ENCODE peak calls at places on chromosomes 11 and 22, in seven cellular contexts. One of them, this sample, is unnamed.

GRCh38 chr11:101323997-101324396 is 194.4 kb upstream of the PGR start:
- DNase-seq in breast epithelium: no peak
- DNase-seq in right cardiac atrium: no peak
- DNase-seq in tibial nerve: no peak
- DNase-seq in Panc1: no peak
- DNase-seq in heart right ventricle: no peak
- DNase-seq in Peyer's patch: no peak
- DNase-seq in this sample: no peak

GRCh38 chr11:15406952-15407351 is 292.2 kb downstream of the INSC start:
- DNase-seq in breast epithelium: no peak
- DNase-seq in right cardiac atrium: no peak
- DNase-seq in tibial nerve: no peak
- DNase-seq in Panc1: no peak
- DNase-seq in heart right ventricle: no peak
- DNase-seq in Peyer's patch: no peak
- DNase-seq in this sample: no peak

GRCh38 chr11:103877221-103877620 is 159.2 kb upstream of the DDI1 start:
- DNase-seq in breast epithelium: no peak
- DNase-seq in right cardiac atrium: no peak
- DNase-seq in tibial nerve: no peak
- DNase-seq in Panc1: no peak
- DNase-seq in heart right ventricle: no peak
- DNase-seq in Peyer's patch: no peak
- DNase-seq in this sample: peak; percentile 16

GRCh38 chr11:62577046-62577708 is 3.5 kb upstream of the EEF1G start:
- DNase-seq in breast epithelium: no peak
- DNase-seq in right cardiac atrium: no peak
- DNase-seq in tibial nerve: no peak
- DNase-seq in Panc1: no peak
- DNase-seq in heart right ventricle: peak; percentile 83
- DNase-seq in Peyer's patch: no peak
- DNase-seq in this sample: peak; percentile 26

GRCh38 chr22:31083923-31084810 is 3.0 kb downstream of the SMTN start:
- DNase-seq in breast epithelium: no peak
- DNase-seq in right cardiac atrium: no peak
- DNase-seq in tibial nerve: no peak
- DNase-seq in Panc1: no peak
- DNase-seq in heart right ventricle: no peak
- DNase-seq in Peyer's patch: no peak
- DNase-seq in this sample: no peak

GRCh38 chr22:22060200-22061084 is 77.9 kb upstream of the TOP3B start:
- DNase-seq in breast epithelium: no peak
- DNase-seq in right cardiac atrium: peak; percentile 77
- DNase-seq in tibial nerve: peak; percentile 53
- DNase-seq in Panc1: peak; percentile 24
- DNase-seq in heart right ventricle: peak; percentile 27
- DNase-seq in Peyer's patch: peak; percentile 70
- DNase-seq in this sample: peak; percentile 24

GRCh38 chr11:95924414-95924760 is 480 bp upstream of the MTMR2 start:
- DNase-seq in breast epithelium: no peak
- DNase-seq in right cardiac atrium: no peak
- DNase-seq in tibial nerve: no peak
- DNase-seq in Panc1: no peak
- DNase-seq in heart right ventricle: no peak
- DNase-seq in Peyer's patch: no peak
- DNase-seq in this sample: peak; percentile 48

GRCh38 chr22:29901354-29901753 is 18.4 kb downstream of the MTMR3 start:
- DNase-seq in breast epithelium: no peak
- DNase-seq in right cardiac atrium: no peak
- DNase-seq in tibial nerve: no peak
- DNase-seq in Panc1: no peak
- DNase-seq in heart right ventricle: no peak
- DNase-seq in Peyer's patch: no peak
- DNase-seq in this sample: no peak

GRCh38 chr11:14809466-14809865 is 82.6 kb downstream of the CYP2R1 start:
- DNase-seq in breast epithelium: no peak
- DNase-seq in right cardiac atrium: no peak
- DNase-seq in tibial nerve: no peak
- DNase-seq in Panc1: no peak
- DNase-seq in heart right ventricle: no peak
- DNase-seq in Peyer's patch: no peak
- DNase-seq in this sample: peak; percentile 34

GRCh38 chr11:114340311-114341131 is 44.3 kb downstream of the NNMT start:
- DNase-seq in breast epithelium: no peak
- DNase-seq in right cardiac atrium: peak; percentile 69
- DNase-seq in tibial nerve: peak; percentile 50
- DNase-seq in Panc1: peak; percentile 43
- DNase-seq in heart right ventricle: peak; percentile 31
- DNase-seq in Peyer's patch: peak; percentile 71
- DNase-seq in this sample: peak; percentile 82

GRCh38 chr11:122202161-122202950 is 86.3 kb upstream of the BLID start:
- DNase-seq in breast epithelium: no peak
- DNase-seq in right cardiac atrium: peak; percentile 68
- DNase-seq in tibial nerve: no peak
- DNase-seq in Panc1: no peak
- DNase-seq in heart right ventricle: no peak
- DNase-seq in Peyer's patch: no peak
- DNase-seq in this sample: peak; percentile 83

GRCh38 chr22:50305658-50306566 is 1.5 kb downstream of the PLXNB2 start:
- DNase-seq in breast epithelium: peak; percentile 94
- DNase-seq in right cardiac atrium: peak; percentile 92
- DNase-seq in tibial nerve: peak; percentile 59
- DNase-seq in Panc1: peak; percentile 12
- DNase-seq in heart right ventricle: peak; percentile 88
- DNase-seq in Peyer's patch: peak; percentile 90
- DNase-seq in this sample: peak; percentile 95

GRCh38 chr22:47928626-47929025 is 1166.2 kb downstream of the TBC1D22A start:
- DNase-seq in breast epithelium: no peak
- DNase-seq in right cardiac atrium: no peak
- DNase-seq in tibial nerve: no peak
- DNase-seq in Panc1: no peak
- DNase-seq in heart right ventricle: no peak
- DNase-seq in Peyer's patch: no peak
- DNase-seq in this sample: no peak

GRCh38 chr11:115760528-115760837 is 256.3 kb upstream of the CADM1 start:
- DNase-seq in breast epithelium: no peak
- DNase-seq in right cardiac atrium: no peak
- DNase-seq in tibial nerve: no peak
- DNase-seq in Panc1: no peak
- DNase-seq in heart right ventricle: no peak
- DNase-seq in Peyer's patch: no peak
- DNase-seq in this sample: no peak
- H3K4me3 ChIP-seq in breast epithelium: peak overlapping the region; percentile 79
- H3K4me3 ChIP-seq in right cardiac atrium: peak overlapping the region; percentile 66
- H3K4me3 ChIP-seq in tibial nerve: peak overlapping the region; percentile 78
- H3K4me3 ChIP-seq in Panc1: no peak overlapping the region
- H3K4me3 ChIP-seq in heart right ventricle: peak overlapping the region; percentile 87
- H3K4me3 ChIP-seq in Peyer's patch: peak overlapping the region; percentile 55
- H3K4me3 ChIP-seq in this sample: peak overlapping the region; percentile 53

GRCh38 chr11:81596709-81597108 is 1137.0 kb downstream of the FAM181B start:
- DNase-seq in breast epithelium: no peak
- DNase-seq in right cardiac atrium: no peak
- DNase-seq in tibial nerve: no peak
- DNase-seq in Panc1: no peak
- DNase-seq in heart right ventricle: no peak
- DNase-seq in Peyer's patch: no peak
- DNase-seq in this sample: no peak
- H3K4me3 ChIP-seq in breast epithelium: no peak overlapping the region
- H3K4me3 ChIP-seq in right cardiac atrium: no peak overlapping the region
- H3K4me3 ChIP-seq in tibial nerve: no peak overlapping the region
- H3K4me3 ChIP-seq in Panc1: no peak overlapping the region
- H3K4me3 ChIP-seq in heart right ventricle: no peak overlapping the region
- H3K4me3 ChIP-seq in Peyer's patch: no peak overlapping the region
- H3K4me3 ChIP-seq in this sample: no peak overlapping the region

GRCh38 chr22:25492162-25492561 is 72.3 kb upstream of the GRK3 start:
- DNase-seq in breast epithelium: no peak
- DNase-seq in right cardiac atrium: no peak
- DNase-seq in tibial nerve: no peak
- DNase-seq in Panc1: no peak
- DNase-seq in heart right ventricle: no peak
- DNase-seq in Peyer's patch: no peak
- DNase-seq in this sample: no peak
- H3K4me3 ChIP-seq in breast epithelium: no peak overlapping the region
- H3K4me3 ChIP-seq in right cardiac atrium: no peak overlapping the region
- H3K4me3 ChIP-seq in tibial nerve: no peak overlapping the region
- H3K4me3 ChIP-seq in Panc1: no peak overlapping the region
- H3K4me3 ChIP-seq in heart right ventricle: no peak overlapping the region
- H3K4me3 ChIP-seq in Peyer's patch: no peak overlapping the region
- H3K4me3 ChIP-seq in this sample: no peak overlapping the region

DNA sequence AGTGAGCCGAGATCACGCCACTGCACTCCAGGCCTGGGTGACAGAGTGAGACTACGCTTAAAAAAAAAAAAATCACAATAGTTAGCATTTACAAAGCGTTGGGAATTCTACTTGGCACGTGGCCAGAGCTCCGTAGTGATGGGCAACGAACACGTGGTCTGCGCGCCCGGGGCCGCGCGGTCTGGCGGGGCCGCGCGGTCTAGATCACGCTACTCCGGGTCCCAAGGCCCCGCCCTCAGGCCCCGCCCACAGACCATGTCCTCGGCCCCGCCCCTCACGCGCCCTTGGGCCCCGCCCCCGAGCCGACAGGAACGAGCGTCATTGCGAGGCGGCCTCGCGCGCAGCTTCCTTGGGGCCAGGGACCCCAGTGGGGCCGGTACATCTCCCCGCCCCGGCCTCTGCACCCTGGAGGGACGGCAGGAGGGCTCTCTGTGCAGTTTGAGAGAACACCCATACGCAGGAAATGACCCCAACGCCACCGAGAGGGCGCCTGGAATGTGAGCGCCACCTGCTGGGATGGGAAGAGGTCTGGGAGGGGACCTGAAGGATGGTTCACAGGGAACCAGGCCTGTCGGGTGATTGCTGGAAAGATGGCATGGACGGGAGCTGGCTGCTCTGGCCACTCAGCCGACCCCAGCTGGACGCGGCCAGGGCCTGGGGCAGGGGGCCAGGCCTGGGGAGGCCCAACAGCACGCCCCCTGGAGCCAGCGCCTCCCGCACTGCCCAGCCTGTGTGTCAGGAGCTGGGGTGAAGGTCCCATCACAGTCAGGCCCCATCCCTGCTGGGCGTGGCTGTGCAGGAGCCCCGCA is 2.0 kb upstream of the PTDSS2 start:
- DNase-seq in breast epithelium: peak; percentile 91
- DNase-seq in right cardiac atrium: peak; percentile 99
- DNase-seq in tibial nerve: peak; percentile 99
- DNase-seq in Panc1: peak; percentile 90
- DNase-seq in heart right ventricle: peak; percentile 94
- DNase-seq in Peyer's patch: peak; percentile 98
- DNase-seq in this sample: peak; percentile 84
- H3K4me3 ChIP-seq in breast epithelium: peak overlapping the region; percentile 72
- H3K4me3 ChIP-seq in right cardiac atrium: peak overlapping the region; percentile 68
- H3K4me3 ChIP-seq in tibial nerve: peak overlapping the region; percentile 68
- H3K4me3 ChIP-seq in Panc1: peak overlapping the region; percentile 82
- H3K4me3 ChIP-seq in heart right ventricle: peak overlapping the region; percentile 69
- H3K4me3 ChIP-seq in Peyer's patch: peak overlapping the region; percentile 64
- H3K4me3 ChIP-seq in this sample: peak overlapping the region; percentile 94

GRCh38 chr22:33853200-33854097 is 66.8 kb downstream of the LARGE1 start:
- DNase-seq in breast epithelium: peak; percentile 66
- DNase-seq in right cardiac atrium: peak; percentile 89
- DNase-seq in tibial nerve: peak; percentile 33
- DNase-seq in Panc1: no peak
- DNase-seq in heart right ventricle: peak; percentile 68
- DNase-seq in Peyer's patch: peak; percentile 81
- DNase-seq in this sample: peak; percentile 77
- H3K4me3 ChIP-seq in breast epithelium: peak overlapping the region; percentile 69
- H3K4me3 ChIP-seq in right cardiac atrium: peak overlapping the region; percentile 87
- H3K4me3 ChIP-seq in tibial nerve: peak overlapping the region; percentile 56
- H3K4me3 ChIP-seq in Panc1: peak overlapping the region; percentile 56
- H3K4me3 ChIP-seq in heart right ventricle: peak overlapping the region; percentile 54
- H3K4me3 ChIP-seq in Peyer's patch: peak overlapping the region; percentile 35
- H3K4me3 ChIP-seq in this sample: peak overlapping the region; percentile 48

GRCh38 chr11:6656581-6656915 is 939 bp upstream of the DCHS1 start:
- DNase-seq in breast epithelium: no peak
- DNase-seq in right cardiac atrium: no peak
- DNase-seq in tibial nerve: no peak
- DNase-seq in Panc1: no peak
- DNase-seq in heart right ventricle: no peak
- DNase-seq in Peyer's patch: no peak
- DNase-seq in this sample: no peak
- H3K4me3 ChIP-seq in breast epithelium: peak overlapping the region; percentile 85
- H3K4me3 ChIP-seq in right cardiac atrium: no peak overlapping the region
- H3K4me3 ChIP-seq in tibial nerve: no peak overlapping the region
- H3K4me3 ChIP-seq in Panc1: no peak overlapping the region
- H3K4me3 ChIP-seq in heart right ventricle: peak overlapping the region; percentile 57
- H3K4me3 ChIP-seq in Peyer's patch: no peak overlapping the region
- H3K4me3 ChIP-seq in this sample: no peak overlapping the region

GRCh38 chr22:39514373-39514973 is 5.9 kb upstream of the ATF4 start:
- DNase-seq in breast epithelium: no peak
- DNase-seq in right cardiac atrium: peak; percentile 87
- DNase-seq in tibial nerve: peak; percentile 93
- DNase-seq in Panc1: no peak
- DNase-seq in heart right ventricle: peak; percentile 64
- DNase-seq in Peyer's patch: peak; percentile 84
- DNase-seq in this sample: peak; percentile 34

GRCh38 chr22:39515266-39516050 is 4.9 kb upstream of the ATF4 start:
- DNase-seq in breast epithelium: no peak
- DNase-seq in right cardiac atrium: no peak
- DNase-seq in tibial nerve: no peak
- DNase-seq in Panc1: no peak
- DNase-seq in heart right ventricle: no peak
- DNase-seq in Peyer's patch: no peak
- DNase-seq in this sample: no peak

GRCh38 chr22:39512026-39512425 is 8.3 kb upstream of the ATF4 start:
- DNase-seq in breast epithelium: no peak
- DNase-seq in right cardiac atrium: peak; percentile 47
- DNase-seq in tibial nerve: no peak
- DNase-seq in Panc1: no peak
- DNase-seq in heart right ventricle: no peak
- DNase-seq in Peyer's patch: no peak
- DNase-seq in this sample: no peak

GRCh38 chr22:39511226-39511625 is 9.1 kb upstream of the ATF4 start:
- DNase-seq in breast epithelium: no peak
- DNase-seq in right cardiac atrium: peak; percentile 52
- DNase-seq in tibial nerve: no peak
- DNase-seq in Panc1: no peak
- DNase-seq in heart right ventricle: no peak
- DNase-seq in Peyer's patch: no peak
- DNase-seq in this sample: no peak

DNA sequence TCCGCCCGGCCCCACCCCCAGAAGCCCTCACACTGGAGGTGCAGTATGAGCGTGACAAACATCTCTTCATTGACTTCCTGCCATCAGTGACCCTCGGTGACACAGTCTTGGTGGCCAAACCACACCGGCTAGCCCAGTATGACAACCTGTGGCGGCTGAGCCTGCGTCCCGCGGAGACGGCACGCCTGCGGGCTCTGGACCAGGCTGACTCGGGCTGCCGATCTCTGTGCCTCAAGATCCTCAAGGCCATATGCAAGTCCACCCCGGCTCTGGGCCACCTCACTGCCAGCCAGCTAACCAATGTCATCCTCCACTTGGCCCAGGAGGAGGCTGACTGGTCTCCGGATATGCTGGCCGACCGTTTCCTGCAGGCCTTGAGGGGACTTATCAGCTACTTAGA is 6.6 kb upstream of the ATF4 start:
- DNase-seq in breast epithelium: no peak
- DNase-seq in right cardiac atrium: peak; percentile 48
- DNase-seq in tibial nerve: no peak
- DNase-seq in Panc1: no peak
- DNase-seq in heart right ventricle: no peak
- DNase-seq in Peyer's patch: no peak
- DNase-seq in this sample: no peak
- H3K4me3 ChIP-seq in breast epithelium: no peak overlapping the region
- H3K4me3 ChIP-seq in right cardiac atrium: no peak overlapping the region
- H3K4me3 ChIP-seq in tibial nerve: no peak overlapping the region
- H3K4me3 ChIP-seq in Panc1: no peak overlapping the region
- H3K4me3 ChIP-seq in heart right ventricle: no peak overlapping the region
- H3K4me3 ChIP-seq in Peyer's patch: no peak overlapping the region
- H3K4me3 ChIP-seq in this sample: no peak overlapping the region

This sample was measured in IMR-90.